ENCODE peak calls at places on chromosomes 1 and 21, in eight cellular contexts. X is transverse colon, B is uterus, Q is stomach, Z is ovary, V is IMR-90, O is HepG2, D is sigmoid colon. S is an unnamed sample.
A peak's percentile ranks its signal among the peaks of the same experiment; 100 is the strongest.

GRCh38 chr1:163632269-163632668 is 310.5 kb downstream of the NUF2 start:
- DNase-seq in Z (no peak), O (no peak), B (no peak), V (no peak), X (no peak), D (no peak), Q (no peak), S (no peak)

GRCh38 chr1:1422465-1423244 is 1.6 kb upstream of the ANKRD65 start:
- DNase-seq in Q (no peak), O (no peak), V (peak; percentile 50), Z (peak; percentile 35), X (no peak), B (no peak), D (no peak), S (no peak)

GRCh38 chr1:110070282-110070967 is at the start of gene ALX3:
- DNase-seq in Z (no peak), V (no peak), B (no peak), O (no peak), Q (no peak), X (no peak), D (no peak), S (no peak)

GRCh38 chr1:212665241-212666115 is 34.2 kb downstream of the BATF3 start:
- DNase-seq in Z (peak; percentile 80), B (peak; percentile 66), Q (peak; percentile 83), X (peak; percentile 84), O (peak; percentile 51), D (peak; percentile 90), V (peak; percentile 77), S (peak; percentile 84)

GRCh38 chr1:201791775-201792166 is 37.2 kb upstream of the IPO9 start:
- DNase-seq in D (no peak), Q (no peak), Z (peak; percentile 50), O (no peak), V (peak; percentile 63), X (no peak), B (peak; percentile 74), S (peak; percentile 73)

GRCh38 chr1:186605762-186606350 is 74.4 kb downstream of the PTGS2 start:
- DNase-seq in V (peak; percentile 59), Q (no peak), O (peak; percentile 23), D (peak; percentile 69), X (peak; percentile 30), B (no peak), Z (peak; percentile 35), S (peak; percentile 20)

GRCh38 chr1:41073971-41074370 is 52.4 kb upstream of the SLFNL1 start:
- DNase-seq in Q (no peak), B (no peak), V (peak; percentile 79), O (no peak), D (no peak), X (no peak), Z (no peak), S (no peak)

GRCh38 chr1:8122160-8122476 is 96.0 kb upstream of the ERRFI1 start:
- DNase-seq in X (no peak), B (peak; percentile 86), D (peak; percentile 73), V (peak; percentile 60), Q (no peak), Z (no peak), O (no peak), S (no peak)

GRCh38 chr1:166950156-166950555 is 25.2 kb downstream of the ILDR2 start:
- DNase-seq in X (no peak), D (no peak), V (no peak), Q (no peak), B (no peak), Z (no peak), O (no peak), S (no peak)

GRCh38 chr1:152954436-152954835 is 7.4 kb downstream of the SPRR5 start:
- DNase-seq in Q (no peak), X (no peak), D (no peak), V (no peak), B (no peak), Z (no peak), O (no peak), S (no peak)

GRCh38 chr1:156490401-156491032 is 10.1 kb downstream of the MEF2D start:
- DNase-seq in Z (peak; percentile 60), Q (no peak), X (peak; percentile 38), O (no peak), B (peak; percentile 57), V (no peak), D (no peak), S (peak; percentile 87)

GRCh38 chr1:175050992-175051391 is 16.6 kb upstream of the TNN start:
- DNase-seq in O (no peak), B (no peak), Q (no peak), Z (no peak), X (no peak), V (no peak), D (no peak), S (no peak)

GRCh38 chr1:152752225-152752624 is 5.6 kb upstream of the KPRP start:
- DNase-seq in V (peak; percentile 70), O (peak; percentile 13), Q (no peak), B (no peak), Z (no peak), D (no peak), X (no peak), S (no peak)

GRCh38 chr1:16075337-16076002 is 2.0 kb upstream of the FAM131C start:
- DNase-seq in Z (peak; percentile 85), O (no peak), V (peak; percentile 85), Q (peak; percentile 80), B (peak; percentile 87), D (peak; percentile 84), X (no peak), S (peak; percentile 52)

GRCh38 chr1:176643536-176643935 is 180.6 kb downstream of the PAPPA2 start:
- DNase-seq in O (no peak), V (peak; percentile 18), Q (no peak), X (no peak), B (no peak), D (no peak), Z (no peak), S (no peak)

DNA sequence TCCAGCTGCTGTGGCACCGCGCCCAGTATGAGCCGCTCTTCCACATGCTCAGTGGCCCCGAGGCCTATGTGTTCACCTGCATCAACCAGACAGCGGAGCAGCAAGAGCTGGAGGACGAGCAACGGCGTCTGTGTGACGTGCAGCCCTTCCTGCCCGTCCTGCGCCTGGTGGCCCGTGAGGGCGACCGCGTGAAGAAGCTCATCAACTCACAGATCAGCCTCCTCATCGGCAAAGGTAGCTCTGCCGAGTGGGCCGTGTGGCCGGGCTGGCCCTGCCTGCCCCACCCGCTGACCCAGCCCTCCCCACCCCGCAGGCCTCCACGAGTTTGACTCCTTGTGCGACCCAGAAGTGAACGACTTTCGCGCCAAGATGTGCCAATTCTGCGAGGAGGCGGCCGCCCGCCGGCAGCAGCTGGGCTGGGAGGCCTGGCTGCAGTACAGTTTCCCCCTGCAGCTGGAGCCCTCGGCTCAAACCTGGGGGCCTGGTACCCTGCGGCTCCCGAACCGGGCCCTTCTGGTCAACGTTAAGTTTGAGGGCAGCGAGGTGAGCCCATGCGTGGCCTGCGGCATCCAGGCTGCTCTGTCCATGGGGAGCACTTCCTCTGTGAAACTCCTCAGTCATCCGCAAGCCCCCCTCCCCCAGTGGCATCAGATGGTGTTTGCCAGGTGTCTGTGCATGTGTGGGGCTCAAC is 64.2 kb downstream of the PIK3CD start:
- DNase-seq in D (no peak), O (no peak), Q (no peak), B (no peak), Z (no peak), X (no peak), V (no peak), S (no peak)
- H3K36me3 ChIP-seq in D (peaks cover 15% of the 10 kb centered on the region), O (peaks cover 9% of the 10 kb centered on the region), Q (peaks cover 70% of the 10 kb centered on the region), B (no peaks in the 10 kb centered on the region), Z (no peaks in the 10 kb centered on the region), X (no peaks in the 10 kb centered on the region), V (peaks cover 25% of the 10 kb centered on the region), S (peaks cover 11% of the 10 kb centered on the region)

GRCh38 chr1:21622466-21623315 is 46.5 kb downstream of the RAP1GAP start:
- DNase-seq in Q (peak; percentile 81), D (no peak), Z (peak; percentile 72), O (no peak), X (peak; percentile 71), V (no peak), B (no peak), S (no peak)
- H3K4me1 ChIP-seq in Q (peaks cover 72% of the 10 kb centered on the region), D (peaks cover 9% of the 10 kb centered on the region), Z (peaks cover 6% of the 10 kb centered on the region), O (peaks cover 30% of the 10 kb centered on the region), X (peaks cover 12% of the 10 kb centered on the region), V (no peaks in the 10 kb centered on the region), B (no peaks in the 10 kb centered on the region), S (no peaks in the 10 kb centered on the region)

GRCh38 chr1:23960291-23960718 is 677 bp downstream of the PNRC2 start:
- DNase-seq in O (no peak), Z (no peak), X (no peak), D (no peak), V (peak; percentile 30), Q (no peak), B (no peak), S (no peak)

GRCh38 chr1:23957096-23957495 is 2.5 kb upstream of the PNRC2 start:
- DNase-seq in V (no peak), Q (peak; percentile 86), O (no peak), X (peak; percentile 74), D (no peak), Z (no peak), B (no peak), S (no peak)

GRCh38 chr1:23958810-23959460 is 693 bp upstream of the PNRC2 start:
- DNase-seq in V (peak; percentile 90), D (peak; percentile 93), O (peak; percentile 92), Q (peak; percentile 86), Z (peak; percentile 79), X (peak; percentile 93), B (peak; percentile 86), S (peak; percentile 92)

GRCh38 chr1:23963617-23964234 is 4.1 kb downstream of the PNRC2 start:
- DNase-seq in Z (no peak), X (no peak), B (no peak), V (no peak), O (no peak), D (no peak), Q (no peak), S (no peak)

GRCh38 chr1:23959461-23960290 is at the start of gene PNRC2:
- DNase-seq in X (peak; percentile 98), Z (peak; percentile 97), Q (peak; percentile 98), O (peak; percentile 90), D (peak; percentile 99), V (peak; percentile 94), B (peak; percentile 96), S (peak; percentile 97)
- TF ChIP-seq POLR2A in X (peak; percentile 96), Z (peak; percentile 98), Q (no peak), O (peak; percentile 92), D (peak; percentile 93), V (peak; percentile 97), B (peak; percentile 95), S (peak; percentile 96)

GRCh38 chr21:32309906-32310460 is 11.3 kb downstream of the MRAP start:
- DNase-seq in V (no peak), Q (no peak), D (no peak), O (no peak), Z (no peak), X (no peak), B (no peak), S (no peak)
- H3K36me3 ChIP-seq in V (peaks cover 21% of the 10 kb centered on the region), Q (peaks cover 66% of the 10 kb centered on the region), D (no peaks in the 10 kb centered on the region), O (peaks cover 4% of the 10 kb centered on the region), Z (no peaks in the 10 kb centered on the region), X (peaks cover 6% of the 10 kb centered on the region), B (no peaks in the 10 kb centered on the region), S (peaks cover 17% of the 10 kb centered on the region)

GRCh38 chr1:197776348-197777082 is 1.2 kb upstream of the DENND1B start:
- DNase-seq in X (no peak), Z (no peak), V (peak; percentile 93), Q (no peak), B (peak; percentile 16), O (no peak), D (no peak), S (no peak)
- H3K4me1 ChIP-seq in X (peaks cover 68% of the 10 kb centered on the region), Z (peaks cover 3% of the 10 kb centered on the region), V (peaks cover 7% of the 10 kb centered on the region), Q (peaks cover 41% of the 10 kb centered on the region), B (no peaks in the 10 kb centered on the region), O (peaks cover 23% of the 10 kb centered on the region), D (peaks cover 32% of the 10 kb centered on the region), S (peaks cover 17% of the 10 kb centered on the region)

S was measured in heart left ventricle.